ENCODE peak calls at places on chromosomes 12 and 14, in nine cellular contexts. P, R, Z, B, N, O, C, S and V are unnamed samples.

GRCh38 chr14:37594238-37594915 is 672 bp downstream of the FOXA1 start:
- DNase-seq in P (peak; percentile 60), R (peak; percentile 76), Z (peak; percentile 79), B (no peak), N (no peak), O (no peak), C (peak; percentile 76), S (no peak), V (peak; percentile 71)

GRCh38 chr12:91931110-91931509 is 214.5 kb downstream of the BTG1 start:
- DNase-seq in P (peak; percentile 18), R (no peak), Z (no peak), B (peak; percentile 31), N (no peak), O (no peak), C (no peak), S (no peak), V (no peak)

GRCh38 chr14:79680087-79680486 is 531.2 kb downstream of the DIO2 start:
- DNase-seq in P (no peak), R (no peak), Z (no peak), B (no peak), N (no peak), O (no peak), C (no peak), S (no peak), V (no peak)

GRCh38 chr12:67991158-67991557 is 1.9 kb downstream of the IFNG-AS1 start:
- DNase-seq in P (no peak), R (no peak), Z (no peak), B (no peak), N (no peak), O (no peak), C (no peak), S (no peak), V (no peak)

GRCh38 chr12:31591308-31591901 is 469 bp upstream of the DENND5B start:
- DNase-seq in P (peak; percentile 12), R (peak; percentile 43), Z (no peak), B (no peak), N (no peak), O (no peak), C (no peak), S (no peak), V (no peak)

GRCh38 chr12:113040722-113041168 is 15.8 kb upstream of the DTX1 start:
- DNase-seq in P (peak; percentile 71), R (peak; percentile 72), Z (no peak), B (peak; percentile 92), N (peak; percentile 75), O (peak; percentile 38), C (peak; percentile 59), S (peak; percentile 21), V (peak; percentile 65)

GRCh38 chr14:104284636-104285482 is 146.5 kb downstream of the KIF26A start:
- DNase-seq in P (no peak), R (no peak), Z (no peak), B (peak; percentile 17), N (peak; percentile 13), O (no peak), C (no peak), S (no peak), V (no peak)

GRCh38 chr14:103121846-103122577 is 1.2 kb upstream of the TNFAIP2 start:
- DNase-seq in P (peak; percentile 81), R (peak; percentile 82), Z (peak; percentile 85), B (peak; percentile 85), N (peak; percentile 91), O (no peak), C (no peak), S (no peak), V (peak; percentile 100)

GRCh38 chr14:103023881-103024473 is 33.4 kb downstream of the CDC42BPB start:
- DNase-seq in P (no peak), R (peak; percentile 37), Z (peak; percentile 17), B (no peak), N (peak; percentile 32), O (no peak), C (no peak), S (no peak), V (no peak)

GRCh38 chr14:95253039-95253620 is 66.6 kb downstream of the CLMN start:
- DNase-seq in P (no peak), R (no peak), Z (no peak), B (no peak), N (no peak), O (no peak), C (no peak), S (no peak), V (no peak)

GRCh38 chr12:51318846-51319570 is 5.0 kb downstream of the BIN2 start:
- DNase-seq in P (no peak), R (no peak), Z (no peak), B (no peak), N (no peak), O (no peak), C (no peak), S (no peak), V (no peak)

GRCh38 chr14:72479471-72479931 is 414.4 kb downstream of the DPF3 start:
- DNase-seq in P (no peak), R (no peak), Z (no peak), B (no peak), N (no peak), O (no peak), C (no peak), S (no peak), V (no peak)

GRCh38 chr12:67299526-67299925 is 30.4 kb downstream of the CAND1 start:
- DNase-seq in P (no peak), R (no peak), Z (no peak), B (no peak), N (no peak), O (no peak), C (no peak), S (no peak), V (no peak)

GRCh38 chr12:110266980-110267620 is 13.9 kb upstream of the ATP2A2 start:
- DNase-seq in P (peak; percentile 16), R (peak; percentile 46), Z (no peak), B (no peak), N (no peak), O (no peak), C (no peak), S (no peak), V (peak; percentile 39)

GRCh38 chr12:110270125-110270962 is 10.7 kb upstream of the ATP2A2 start:
- DNase-seq in P (no peak), R (peak; percentile 79), Z (no peak), B (no peak), N (peak; percentile 55), O (no peak), C (no peak), S (no peak), V (peak; percentile 62)

GRCh38 chr12:110266381-110266909 is 14.6 kb upstream of the ATP2A2 start:
- DNase-seq in P (no peak), R (no peak), Z (no peak), B (no peak), N (no peak), O (no peak), C (no peak), S (no peak), V (no peak)

GRCh38 chr12:110269622-110270124 is 11.4 kb upstream of the ATP2A2 start:
- DNase-seq in P (no peak), R (peak; percentile 23), Z (no peak), B (no peak), N (no peak), O (no peak), C (no peak), S (no peak), V (peak; percentile 64)

DNA sequence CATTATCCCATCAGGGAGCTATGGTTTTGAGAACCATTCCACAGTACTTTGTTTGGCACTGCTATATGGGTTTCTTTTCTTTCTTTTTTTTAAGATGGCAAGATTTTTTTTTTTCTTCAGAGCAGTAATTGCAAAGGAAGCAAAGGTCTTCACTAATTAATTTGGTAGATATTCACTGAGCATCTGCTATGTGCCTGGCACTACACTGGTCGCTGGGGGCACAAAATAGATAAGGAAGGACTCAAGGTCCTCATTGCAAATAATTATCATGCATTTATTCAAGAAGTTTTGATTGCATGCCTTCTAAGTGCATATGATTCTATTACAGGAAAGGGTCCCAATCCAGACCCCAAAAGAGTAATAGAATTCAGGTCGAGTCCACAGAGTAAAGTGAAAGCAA is 10.0 kb upstream of the ATP2A2 start:
- DNase-seq in P (no peak), R (no peak), Z (no peak), B (no peak), N (no peak), O (no peak), C (no peak), S (no peak), V (no peak)
- TF ChIP-seq CTCF in P (no peak), R (no peak), Z (no peak), B (no peak), N (no peak), O (no peak), C (no peak), S (no peak), V (no peak)

DNA sequence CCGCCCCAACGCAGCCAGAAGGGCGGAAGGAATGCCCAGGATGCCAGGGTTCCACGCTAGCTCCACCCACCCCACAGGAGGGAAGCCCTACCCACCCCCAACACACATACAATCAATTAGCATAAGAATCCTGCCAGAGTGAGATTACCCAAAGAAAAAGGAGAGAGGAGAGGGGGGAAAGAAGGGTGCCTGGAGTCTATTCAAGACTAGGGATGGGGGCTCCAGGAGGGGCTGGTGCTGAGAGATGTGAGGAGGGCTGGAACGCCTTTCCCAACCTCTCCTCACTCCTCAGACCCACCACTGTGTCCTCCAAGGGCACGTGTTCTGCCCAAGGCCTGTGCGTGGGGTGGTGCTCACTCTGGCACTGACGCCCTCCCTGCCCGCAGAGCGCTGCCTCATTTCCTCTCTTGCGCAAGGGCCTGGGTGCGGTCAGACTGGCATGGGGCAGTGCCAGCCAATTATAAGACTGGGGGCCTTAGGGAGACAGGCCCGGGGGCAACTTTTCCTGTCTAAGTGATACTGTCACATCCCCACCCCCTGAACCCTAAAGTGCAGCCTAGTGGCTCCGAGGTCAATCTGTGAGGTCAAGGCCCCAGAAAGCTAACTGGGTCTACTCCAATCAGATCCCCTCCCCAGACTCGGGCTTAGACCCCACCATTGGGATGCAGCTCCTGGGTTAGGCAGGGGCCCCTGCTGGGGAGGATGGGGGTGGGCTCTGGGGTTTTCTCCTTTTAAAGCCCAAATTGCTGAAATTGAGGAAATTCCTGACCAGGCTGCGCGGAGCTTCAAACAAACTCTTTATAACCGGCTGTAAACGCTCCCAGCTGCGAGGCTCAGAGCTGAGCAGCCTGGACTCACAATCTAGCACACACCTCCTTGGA is 10.2 kb upstream of the ITGB7 start:
- DNase-seq in P (no peak), R (peak; percentile 62), Z (no peak), B (no peak), N (peak; percentile 43), O (no peak), C (no peak), S (no peak), V (peak; percentile 49)
- H3K4me1 ChIP-seq in P (peaks cover 39% of the 10 kb centered on the region), R (peaks cover 46% of the 10 kb centered on the region), Z (peaks cover 34% of the 10 kb centered on the region), B (peaks cover 47% of the 10 kb centered on the region), N (peaks cover 89% of the 10 kb centered on the region), O (peaks cover 44% of the 10 kb centered on the region), C (peaks cover 52% of the 10 kb centered on the region), S (peaks cover 92% of the 10 kb centered on the region), V (peaks cover 48% of the 10 kb centered on the region)

GRCh38 chr14:97299661-97300060 is 502.5 kb downstream of the VRK1 start:
- DNase-seq in P (no peak), R (no peak), Z (no peak), B (no peak), N (no peak), O (no peak), C (no peak), S (no peak), V (no peak)
- TF ChIP-seq CTCF in P (no peak), R (no peak), Z (no peak), B (no peak), N (no peak), O (no peak), C (peak; percentile 34), S (no peak), V (no peak)

DNA sequence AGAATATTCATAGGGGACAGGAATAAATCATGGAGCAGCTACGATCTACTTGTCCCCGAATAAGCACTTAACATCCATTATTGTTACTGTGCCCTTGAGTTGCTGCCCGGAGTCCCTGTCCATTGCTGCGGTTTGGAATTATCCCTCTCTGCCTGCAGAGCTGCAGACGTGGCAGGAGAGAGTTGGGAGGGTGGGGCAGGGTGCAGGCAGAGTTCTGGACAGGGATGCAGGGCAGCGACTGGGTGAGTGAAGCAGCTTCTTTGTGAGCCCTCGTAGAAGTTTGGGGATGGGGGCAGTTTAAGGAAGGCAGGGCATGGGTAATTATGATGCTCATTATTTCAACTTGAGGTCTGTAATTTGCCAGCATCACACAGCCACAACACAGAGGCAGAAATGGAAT is 52.6 kb upstream of the STON2 start:
- DNase-seq in P (no peak), R (no peak), Z (no peak), B (no peak), N (no peak), O (no peak), C (no peak), S (no peak), V (no peak)
- H3K4me1 ChIP-seq in P (peaks cover 10% of the 10 kb centered on the region), R (no peaks in the 10 kb centered on the region), Z (no peaks in the 10 kb centered on the region), B (no peaks in the 10 kb centered on the region), N (peaks cover 20% of the 10 kb centered on the region), O (peaks cover 18% of the 10 kb centered on the region), C (no peaks in the 10 kb centered on the region), S (peaks cover 28% of the 10 kb centered on the region), V (no peaks in the 10 kb centered on the region)